ENCODE peak calls at places on chromosomes 1 and 21, in eight cellular contexts. I is cardiac fibroblast; H is MM.1S; U is choroid plexus epithelial cell; G is A549; A is left ventricle myocardium inferior; D is foreskin fibroblast; M is CD8-positive, alpha-beta T cell. B is an unnamed sample.

GRCh38 chr21:29196021-29196663 is 65.7 kb downstream of the MAP3K7CL start:
- DNase-seq in I (peak), D (peak), U (peak), M (peak), H (peak), A (no peak), G (peak), B (peak)

GRCh38 chr1:112998592-112999235 is 42.7 kb upstream of the SLC16A1 start:
- DNase-seq in I (peak), D (peak), H (no peak), U (peak), M (no peak), G (no peak), A (peak), B (peak)

GRCh38 chr21:34908424-34909055 is 140.6 kb downstream of the RUNX1 start:
- DNase-seq in I (peak), H (no peak), G (no peak), M (no peak), A (no peak), D (no peak), U (peak), B (peak)

GRCh38 chr21:35801388-35801787 is 258.9 kb downstream of the SETD4 start:
- DNase-seq in D (no peak), M (no peak), U (no peak), A (no peak), H (peak), G (no peak), I (no peak), B (no peak)

GRCh38 chr1:183274836-183275235 is 88.8 kb downstream of the LAMC2 start:
- DNase-seq in M (no peak), G (no peak), H (no peak), D (no peak), A (no peak), I (no peak), U (no peak), B (no peak)

GRCh38 chr1:24896596-24897262 is 33.3 kb downstream of the RUNX3 start:
- DNase-seq in H (no peak), M (no peak), G (no peak), D (no peak), I (no peak), U (no peak), A (no peak), B (no peak)

GRCh38 chr1:67682659-67683197 is 2.3 kb upstream of the GADD45A start:
- DNase-seq in D (peak), A (no peak), I (peak), H (no peak), U (peak), G (no peak), M (no peak), B (peak)

GRCh38 chr1:228035844-228036243 is 29.0 kb downstream of the WNT3A start:
- DNase-seq in U (no peak), M (no peak), G (no peak), I (no peak), A (no peak), H (no peak), D (no peak), B (no peak)

GRCh38 chr1:210025870-210026269 is 87.9 kb downstream of the SYT14 start:
- DNase-seq in G (no peak), I (no peak), D (no peak), U (no peak), H (no peak), A (no peak), M (no peak), B (no peak)

GRCh38 chr1:22936681-22937080 is 36.0 kb downstream of the LACTBL1 start:
- DNase-seq in M (no peak), I (no peak), H (no peak), D (no peak), G (no peak), U (no peak), A (no peak), B (no peak)

GRCh38 chr1:53062731-53063591 is 948 bp downstream of the PODN start:
- DNase-seq in G (no peak), H (no peak), D (no peak), A (peak), I (no peak), M (no peak), U (no peak), B (no peak)

DNA sequence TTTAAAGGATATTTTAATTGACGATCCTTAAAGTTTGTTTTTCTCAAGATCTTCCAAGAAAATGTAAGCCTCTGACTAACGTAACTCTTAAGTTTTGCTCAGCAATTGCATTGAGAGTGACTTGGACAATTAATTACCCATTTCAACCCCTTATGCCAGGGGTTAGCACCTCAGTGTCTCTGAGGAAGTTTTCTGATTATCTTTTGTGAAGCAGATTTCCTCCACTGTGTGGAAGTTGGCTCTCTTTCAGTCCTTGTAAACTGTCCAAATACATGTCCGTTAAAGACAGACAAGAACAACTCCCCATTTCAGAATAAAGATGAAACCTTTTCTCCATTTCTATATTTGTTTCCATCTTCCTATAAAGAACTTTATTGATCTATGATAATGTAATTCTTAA is 296.4 kb upstream of the FMN2 start:
- DNase-seq in M (no peak), D (no peak), H (no peak), I (no peak), A (no peak), G (no peak), U (no peak), B (no peak)
- TF ChIP-seq CTCF in M (no peak), D (no peak), H (no peak), I (no peak), A (no peak), G (no peak), U (no peak), B (no peak)

DNA sequence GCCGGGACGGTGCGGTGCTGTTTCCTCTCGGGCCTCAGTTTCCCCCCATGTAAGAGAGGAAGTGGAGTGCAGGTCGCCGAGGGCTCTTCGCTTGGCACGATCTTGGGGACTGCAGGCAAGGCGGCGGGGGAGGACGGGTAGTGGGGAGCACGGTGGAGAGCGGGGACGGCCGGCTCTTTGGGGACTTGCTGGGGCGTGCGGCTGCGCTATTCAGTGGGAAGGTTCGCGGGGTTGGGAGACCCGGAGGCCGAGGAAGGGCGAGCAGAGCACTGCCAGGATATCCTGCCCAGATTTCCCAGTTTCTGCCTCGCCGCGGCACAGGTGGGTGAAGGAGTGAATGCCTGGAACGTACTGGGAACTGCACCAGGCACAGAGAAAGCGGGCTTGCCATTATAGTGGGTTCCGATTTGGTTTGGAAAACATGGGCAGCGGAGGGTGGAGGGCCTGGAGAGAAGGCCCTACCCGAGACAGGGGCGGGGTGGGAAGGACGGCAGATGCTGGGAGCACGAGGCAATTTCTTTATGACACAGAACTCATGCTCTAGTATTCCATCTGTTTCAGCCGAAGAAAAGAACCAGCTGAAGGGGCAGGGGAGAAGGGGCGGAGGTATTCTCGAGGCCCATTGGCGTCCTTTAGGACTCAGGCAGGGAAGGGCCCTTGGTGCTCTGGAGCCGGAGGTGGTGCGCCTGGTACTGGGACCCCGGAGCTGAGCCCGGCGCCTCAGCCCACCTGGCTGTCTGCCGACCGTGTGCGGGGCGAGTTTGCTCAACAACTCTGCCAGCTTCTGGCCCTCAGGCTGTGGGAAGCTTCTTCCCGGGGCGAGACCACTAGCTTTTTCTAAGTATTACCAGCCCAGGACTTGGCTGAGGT is 970 bp downstream of the PCSK9 start:
- DNase-seq in G (no peak), M (no peak), I (no peak), U (no peak), D (no peak), A (no peak), H (no peak), B (no peak)
- H3K4me3 ChIP-seq in G (peak), M (no peak), I (peak), U (peak), D (peak), A (peak), H (no peak), B (no peak)

GRCh38 chr1:162662013-162662412 is 29.7 kb downstream of the DDR2 start:
- DNase-seq in M (no peak), I (no peak), U (no peak), A (no peak), H (no peak), G (no peak), D (no peak), B (no peak)
- TF ChIP-seq CTCF in M (no peak), I (no peak), U (no peak), A (no peak), H (no peak), G (no peak), D (no peak), B (no peak)

GRCh38 chr1:14184346-14184963 is 414.0 kb upstream of the KAZN start:
- DNase-seq in G (no peak), I (no peak), A (no peak), H (no peak), M (no peak), D (no peak), U (no peak), B (no peak)

GRCh38 chr1:14183312-14183711 is 415.2 kb upstream of the KAZN start:
- DNase-seq in M (no peak), D (no peak), H (no peak), U (no peak), G (no peak), I (no peak), A (no peak), B (no peak)

GRCh38 chr1:14182801-14183200 is 415.7 kb upstream of the KAZN start:
- DNase-seq in G (no peak), H (peak), D (no peak), M (no peak), I (no peak), A (no peak), U (no peak), B (no peak)

GRCh38 chr1:14181191-14181793 is 417.2 kb upstream of the KAZN start:
- DNase-seq in H (peak), D (no peak), A (no peak), U (no peak), M (no peak), G (no peak), I (no peak), B (no peak)
- H3K4me3 ChIP-seq in H (peak), D (no peak), A (no peak), U (no peak), M (no peak), G (no peak), I (no peak), B (no peak)

GRCh38 chr1:167342846-167343245 is 122.2 kb downstream of the POU2F1 start:
- DNase-seq in M (no peak), I (no peak), U (peak), H (peak), A (no peak), D (no peak), G (peak), B (no peak)
- TF ChIP-seq CTCF in M (no peak), I (no peak), U (peak), H (peak), A (no peak), D (no peak), G (peak), B (no peak)

DNA sequence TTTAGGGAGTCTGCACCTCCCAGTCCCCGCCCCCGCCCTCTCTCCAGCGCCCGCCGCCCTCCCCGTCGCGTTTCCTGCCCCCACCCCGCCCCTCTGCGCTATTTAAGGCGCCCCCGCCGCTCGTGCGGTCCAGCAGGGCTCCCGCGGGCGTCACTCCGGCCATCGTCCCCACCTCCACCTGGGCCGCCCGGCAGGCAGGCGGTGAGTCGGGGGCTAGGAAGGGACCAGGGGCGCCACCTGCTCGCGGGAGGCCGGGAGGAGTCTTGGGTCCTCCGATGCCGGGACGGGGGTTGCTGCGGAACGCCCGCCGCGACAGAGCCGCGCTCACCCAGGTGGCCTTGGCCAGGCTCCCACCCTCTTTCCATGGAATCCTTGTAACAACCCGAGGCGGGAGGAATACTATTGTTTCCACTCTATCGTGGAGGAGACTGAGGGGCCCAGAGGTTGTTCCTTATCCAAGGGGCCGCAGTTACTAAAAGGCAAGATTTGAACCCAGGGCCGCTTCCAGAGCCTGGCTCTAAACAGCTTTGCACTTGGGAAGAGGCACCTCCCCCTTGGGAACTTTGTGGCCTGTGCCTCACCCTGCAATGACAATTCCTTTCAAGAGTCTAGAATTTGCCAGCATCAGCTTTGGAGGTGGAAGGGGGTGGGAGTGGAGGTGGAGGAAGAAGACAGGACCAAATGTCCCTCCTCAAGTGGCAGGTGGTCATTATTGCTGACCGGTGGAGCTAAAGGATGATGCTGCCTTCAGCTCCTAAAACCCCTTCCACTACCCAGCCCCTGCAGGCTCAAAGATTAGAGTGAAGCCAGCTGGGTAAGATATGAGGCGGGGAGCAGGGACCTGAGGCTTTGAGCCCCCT is at the start of gene GJA4:
- DNase-seq in U (no peak), H (no peak), G (no peak), A (peak), D (no peak), I (no peak), M (no peak), B (no peak)
- H3K4me3 ChIP-seq in U (no peak), H (no peak), G (no peak), A (peak), D (no peak), I (peak), M (peak), B (peak)

GRCh38 chr1:40382601-40383000 is 9.1 kb downstream of the SMAP2 start:
- DNase-seq in G (no peak), A (no peak), I (no peak), D (no peak), H (no peak), U (no peak), M (no peak), B (no peak)
- TF ChIP-seq CTCF in G (no peak), A (no peak), I (no peak), D (no peak), H (peak), U (peak), M (no peak), B (no peak)

GRCh38 chr21:44846485-44847260 is 26.8 kb downstream of the PTTG1IP start:
- DNase-seq in A (peak), M (no peak), U (no peak), G (no peak), H (no peak), D (peak), I (peak), B (peak)
- H3K4me3 ChIP-seq in A (peak), M (peak), U (no peak), G (peak), H (peak), D (peak), I (no peak), B (no peak)

GRCh38 chr1:215682232-215682631 is 115.1 kb downstream of the KCTD3 start:
- DNase-seq in M (no peak), I (peak), G (no peak), H (peak), D (no peak), U (peak), A (no peak), B (no peak)
- TF ChIP-seq CTCF in M (no peak), I (no peak), G (no peak), H (peak), D (no peak), U (no peak), A (no peak), B (no peak)

B was measured in fibroblast of pulmonary artery.